ENCODE peak calls at places on chromosomes 6 and 20, in five cellular contexts. J is hepatocyte, X is MM.1S, H is left ventricle myocardium inferior, M is uterus. P is an unnamed sample. For H3K4me1, the result is how much of the 10 kb centered on the place peaks cover.

GRCh38 chr20:32062776-32063170 is 10.7 kb downstream of the HCK start:
- DNase-seq in J (no peak), X (no peak), H (peak), M (no peak), P (peak)

GRCh38 chr20:2059411-2059810 is 42.2 kb upstream of the STK35 start:
- DNase-seq in J (no peak), X (no peak), H (no peak), M (no peak), P (no peak)

GRCh38 chr6:11055127-11055627 is 11.1 kb upstream of the ELOVL2 start:
- DNase-seq in J (no peak), X (no peak), H (no peak), M (no peak), P (no peak)

GRCh38 chr6:168158280-168158979 is 79.4 kb upstream of the FRMD1 start:
- DNase-seq in J (no peak), X (no peak), H (no peak), M (no peak), P (peak)

GRCh38 chr20:58891076-58891685 is 38.7 kb downstream of the GNAS start:
- DNase-seq in J (peak), X (peak), H (peak), M (peak), P (no peak)

GRCh38 chr6:166770216-166771116 is 143.4 kb upstream of the RPS6KA2 start:
- DNase-seq in J (no peak), X (no peak), H (no peak), M (no peak), P (peak)

GRCh38 chr6:75376347-75377024 is 91.9 kb upstream of the TMEM30A start:
- DNase-seq in J (no peak), X (no peak), H (no peak), M (no peak), P (no peak)

GRCh38 chr20:53869466-53870258 is 200.7 kb downstream of the BCAS1 start:
- DNase-seq in J (peak), X (peak), H (no peak), M (peak), P (peak)

GRCh38 chr6:128305228-128305627 is 215.2 kb downstream of the PTPRK start:
- DNase-seq in J (no peak), X (no peak), H (no peak), M (no peak), P (no peak)

GRCh38 chr20:47272893-47273590 is 83.5 kb downstream of the ZMYND8 start:
- DNase-seq in J (peak), X (peak), H (no peak), M (peak), P (no peak)
- H3K4me1 ChIP-seq in J (under half), X (under half), H (half or more), M (under half), P (under half)

DNA sequence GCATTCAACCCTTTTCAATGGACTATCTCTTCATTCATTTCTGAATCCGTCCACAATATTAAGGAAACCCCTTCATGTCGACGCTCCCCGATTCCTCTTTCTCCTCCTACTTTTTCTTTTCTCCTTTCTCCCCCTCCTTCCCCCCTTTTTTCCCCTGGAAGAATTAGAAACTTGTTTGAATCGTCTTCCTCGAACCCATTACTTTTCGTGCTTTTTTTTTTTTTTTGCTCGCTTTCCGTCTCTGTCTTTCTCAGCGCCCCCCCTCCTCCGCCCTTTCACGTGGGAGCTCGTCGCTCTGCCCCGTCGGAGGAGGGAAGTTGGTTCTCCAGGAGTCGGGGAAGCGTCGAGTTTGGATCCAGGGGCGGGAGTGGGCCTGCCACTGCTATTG is 2.3 kb upstream of the NKX2-2 start:
- DNase-seq in J (no peak), X (no peak), H (no peak), M (no peak), P (no peak)
- H3K4me1 ChIP-seq in J (under half), X (under half), H (half or more), M (under half), P (under half)

DNA sequence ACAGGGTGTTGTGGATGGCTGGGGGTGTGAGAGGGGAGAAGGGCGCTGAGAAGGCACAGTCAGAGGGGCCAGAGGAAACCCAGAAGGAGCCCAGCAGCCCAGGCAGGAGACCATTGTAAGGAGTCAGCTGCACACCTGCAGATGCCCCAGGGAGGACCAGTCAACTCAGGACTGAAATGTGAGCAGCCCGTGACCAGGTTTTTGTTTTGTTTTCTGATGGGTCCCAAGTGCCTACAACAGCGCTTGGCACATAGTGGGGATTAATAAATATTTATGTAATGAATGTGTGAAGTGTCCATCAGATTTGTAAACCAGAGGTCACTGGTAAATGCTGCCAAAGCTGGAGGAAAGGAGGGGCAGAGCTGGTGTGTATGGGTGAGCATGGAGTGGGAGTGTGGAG is 30.2 kb downstream of the TRAM2 start:
- DNase-seq in J (no peak), X (peak), H (no peak), M (no peak), P (no peak)
- H3K4me1 ChIP-seq in J (half or more), X (half or more), H (half or more), M (under half), P (half or more)

DNA sequence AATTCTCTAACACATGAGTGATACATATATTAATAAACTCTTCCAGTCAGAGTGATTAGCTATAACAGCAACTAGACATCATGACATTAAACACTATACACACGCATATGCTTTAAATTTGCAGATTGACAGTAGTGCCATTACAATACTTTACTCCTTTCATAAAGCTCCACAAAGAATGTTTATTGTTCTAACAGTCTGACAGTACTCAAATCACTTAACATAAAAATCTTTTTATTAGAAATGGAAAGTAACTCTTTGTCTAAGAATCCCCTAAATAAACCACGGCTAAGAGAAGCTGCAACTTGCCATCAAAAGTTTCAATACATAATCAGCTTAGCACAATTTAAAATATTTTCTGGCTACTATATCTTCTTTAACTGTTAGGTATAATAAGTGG is 24.0 kb downstream of the SNX3 start:
- DNase-seq in J (no peak), X (no peak), H (no peak), M (no peak), P (no peak)
- H3K4me1 ChIP-seq in J (under half), X (under half), H (under half), M (under half), P (under half)